ENCODE peak calls at places on chromosomes 4 and X, in six cellular contexts. P is anterior cingulate cortex; N is ELR; O is glutamatergic neuron; R is activated CD4-positive, alpha-beta T cell treated with anti-CD3 and anti-CD28 coated beads for 1 hour; L is iPS-NIHi11. B is an unnamed sample.

GRCh38 chrX:130626521-130626920 is 224.7 kb downstream of the RBMX2 start:
- DNase-seq in L (no peak), O (no peak), N (no peak), R (no peak), P (no peak), B (no peak)

GRCh38 chr4:78876568-78877320 is 62.5 kb downstream of the PAQR3 start:
- DNase-seq in R (no peak), L (no peak), P (no peak), N (peak; percentile 48), O (no peak), B (no peak)

GRCh38 chr4:149719357-149719756 is 96.3 kb downstream of the IQCM start:
- DNase-seq in L (no peak), P (no peak), R (no peak), N (peak; percentile 3), O (no peak), B (no peak)

GRCh38 chr4:56158483-56158882 is 209.7 kb downstream of the CEP135 start:
- DNase-seq in L (no peak), O (peak; percentile 62), P (no peak), N (no peak), R (no peak), B (no peak)

GRCh38 chr4:48570646-48571220 is 80.7 kb downstream of the ZAR1 start:
- DNase-seq in L (no peak), R (no peak), O (no peak), N (peak; percentile 88), P (no peak), B (no peak)

GRCh38 chr4:27917381-27917780 is 1056.7 kb downstream of the STIM2 start:
- DNase-seq in R (no peak), O (no peak), N (no peak), P (no peak), L (no peak), B (no peak)

GRCh38 chrX:12319012-12319519 is 180.8 kb downstream of the FRMPD4 start:
- DNase-seq in L (no peak), N (peak; percentile 3), O (no peak), R (no peak), P (no peak), B (no peak)

GRCh38 chr4:57083107-57083506 is 27.1 kb downstream of the IGFBP7 start:
- DNase-seq in N (no peak), O (no peak), L (no peak), P (no peak), R (no peak), B (no peak)

GRCh38 chr4:39614487-39615162 is 24.0 kb downstream of the SMIM14 start:
- DNase-seq in N (peak; percentile 72), L (no peak), O (no peak), P (no peak), R (no peak), B (no peak)

GRCh38 chrX:152817082-152817744 is 13.3 kb downstream of the CETN2 start:
- DNase-seq in O (peak; percentile 43), N (peak; percentile 70), P (no peak), L (peak; percentile 33), R (no peak), B (no peak)

GRCh38 chr4:156771171-156771837 is 200.3 kb downstream of the PDGFC start:
- DNase-seq in O (no peak), L (peak; percentile 28), N (peak; percentile 62), R (no peak), P (no peak), B (no peak)

GRCh38 chr4:138875886-138876608 is 139.5 kb upstream of the NOCT start:
- DNase-seq in P (no peak), R (no peak), O (no peak), L (no peak), N (peak; percentile 79), B (no peak)

GRCh38 chr4:48991357-48991756 is 5.3 kb downstream of the CWH43 start:
- DNase-seq in P (no peak), N (no peak), O (no peak), R (no peak), L (no peak), B (no peak)

GRCh38 chr4:74715731-74716435 is 78.4 kb downstream of the BTC start:
- DNase-seq in L (no peak), R (no peak), N (no peak), P (no peak), O (no peak), B (no peak)

GRCh38 chrX:51144828-51145442 is 187.7 kb upstream of the NUDT10 start:
- DNase-seq in O (peak; percentile 40), R (no peak), N (peak; percentile 10), P (no peak), L (peak; percentile 50), B (peak; percentile 38)

GRCh38 chr4:107631568-107631967 is 88.5 kb downstream of the PAPSS1 start:
- DNase-seq in N (no peak), O (no peak), L (no peak), P (no peak), R (no peak), B (no peak)

GRCh38 chr4:3241905-3242304 is 7.1 kb upstream of the MSANTD1 start:
- DNase-seq in O (no peak), R (no peak), N (no peak), L (no peak), P (no peak), B (no peak)

GRCh38 chr4:123659759-123660158 is 263.2 kb downstream of the SPRY1 start:
- DNase-seq in P (no peak), R (no peak), L (peak; percentile 26), N (peak; percentile 14), O (no peak), B (peak; percentile 14)

GRCh38 chrX:121876316-121876715 is 828.9 kb downstream of the GLUD2 start:
- DNase-seq in P (no peak), N (peak; percentile 13), R (no peak), O (no peak), L (no peak), B (no peak)

GRCh38 chr4:53089940-53090729 is 228.0 kb downstream of the RASL11B start:
- DNase-seq in N (no peak), L (no peak), O (no peak), R (no peak), P (no peak), B (no peak)

GRCh38 chrX:22666441-22666840 is 333.3 kb upstream of the DDX53 start:
- DNase-seq in R (no peak), P (no peak), N (peak; percentile 48), L (peak; percentile 37), O (peak; percentile 18), B (peak; percentile 61)

GRCh38 chr4:15234585-15235126 is 193.2 kb upstream of the C1QTNF7 start:
- DNase-seq in P (no peak), O (no peak), N (peak; percentile 95), L (no peak), R (no peak), B (no peak)

GRCh38 chr4:177413092-177413491 is 29.1 kb downstream of the AGA start:
- DNase-seq in O (no peak), N (no peak), L (no peak), R (no peak), P (no peak), B (no peak)

GRCh38 chr4:7206856-7207567 is 14.7 kb downstream of the SORCS2 start:
- DNase-seq in N (peak; percentile 87), L (peak; percentile 84), P (peak; percentile 62), R (no peak), O (peak; percentile 56), B (peak; percentile 86)

GRCh38 chr4:40800064-40800463 is 50.3 kb downstream of the NSUN7 start:
- DNase-seq in O (no peak), L (no peak), P (no peak), N (no peak), R (no peak), B (no peak)

GRCh38 chrX:1435241-1435900 is 17.3 kb downstream of the ASMTL start:
- DNase-seq in N (no peak), O (no peak), R (no peak), L (no peak), P (no peak), B (no peak)

GRCh38 chrX:1442016-1442665 is 10.6 kb downstream of the ASMTL start:
- DNase-seq in O (no peak), P (no peak), L (peak; percentile 4), N (no peak), R (no peak), B (peak; percentile 30)

GRCh38 chrX:14529288-14529989 is at the start of gene GLRA2:
- DNase-seq in P (peak; percentile 0), R (no peak), L (peak; percentile 57), N (peak; percentile 1), O (peak; percentile 22), B (peak; percentile 25)

GRCh38 chrX:36974896-36975295 is 33.3 kb upstream of the FAM47C start:
- DNase-seq in N (no peak), R (no peak), P (no peak), O (no peak), L (no peak), B (no peak)

GRCh38 chr4:16269742-16270522 is 43.7 kb upstream of the TAPT1 start:
- DNase-seq in L (no peak), O (no peak), R (no peak), P (no peak), N (peak; percentile 95), B (no peak)